ENCODE peak calls at places on chromosome 17, in eight cellular contexts. G is stomach, X is A549, Z is esophagus muscularis mucosa, N is gastrocnemius medialis, M is GM12878, Q is lower leg skin, K is body of pancreas. F is an unnamed sample.

GRCh38 chr17:62321451-62321850 is 58.9 kb upstream of the EFCAB3 start:
- DNase-seq in G (no peak), X (no peak), Z (no peak), N (no peak), M (no peak), Q (no peak), K (no peak), F (no peak)

GRCh38 chr17:32870027-32870670 is 6.8 kb downstream of the MYO1D start:
- DNase-seq in G (no peak), X (no peak), Z (no peak), N (peak; percentile 30), M (no peak), Q (no peak), K (no peak), F (no peak)

GRCh38 chr17:61399131-61400057 is at the start of gene TBX2:
- DNase-seq in G (peak; percentile 51), X (peak; percentile 92), Z (no peak), N (no peak), M (no peak), Q (no peak), K (peak; percentile 50), F (peak; percentile 100)

GRCh38 chr17:29579866-29580771 is 9.3 kb downstream of the GIT1 start:
- DNase-seq in G (peak; percentile 89), X (peak; percentile 91), Z (no peak), N (peak; percentile 83), M (no peak), Q (peak; percentile 97), K (peak; percentile 86), F (peak; percentile 79)

GRCh38 chr17:5951912-5952311 is 118.3 kb upstream of the WSCD1 start:
- DNase-seq in G (no peak), X (no peak), Z (no peak), N (no peak), M (no peak), Q (no peak), K (no peak), F (no peak)

GRCh38 chr17:77494664-77495435 is 354.1 kb downstream of the SEC14L1 start:
- DNase-seq in G (peak; percentile 82), X (peak; percentile 77), Z (no peak), N (peak; percentile 65), M (no peak), Q (peak; percentile 96), K (peak; percentile 80), F (peak; percentile 96)

GRCh38 chr17:72409405-72410002 is 288.7 kb downstream of the SOX9 start:
- DNase-seq in G (no peak), X (no peak), Z (no peak), N (no peak), M (no peak), Q (no peak), K (no peak), F (no peak)

GRCh38 chr17:44159519-44160210 is 10.8 kb upstream of the ASB16 start:
- DNase-seq in G (no peak), X (no peak), Z (no peak), N (no peak), M (no peak), Q (no peak), K (no peak), F (no peak)

GRCh38 chr17:58002558-58002957 is 4.5 kb downstream of the SRSF1 start:
- DNase-seq in G (no peak), X (no peak), Z (no peak), N (no peak), M (no peak), Q (no peak), K (no peak), F (no peak)

GRCh38 chr17:70067104-70067503 is 7.9 kb upstream of the KCNJ16 start:
- DNase-seq in G (no peak), X (no peak), Z (no peak), N (no peak), M (no peak), Q (no peak), K (no peak), F (no peak)

GRCh38 chr17:29292992-29293889 is 707 bp downstream of the NUFIP2 start:
- DNase-seq in G (peak; percentile 61), X (peak; percentile 61), Z (peak; percentile 92), N (peak; percentile 54), M (no peak), Q (peak; percentile 94), K (peak; percentile 68), F (peak; percentile 67)

GRCh38 chr17:21033350-21033749 is 9.5 kb downstream of the USP22 start:
- DNase-seq in G (no peak), X (no peak), Z (no peak), N (no peak), M (no peak), Q (no peak), K (no peak), F (no peak)

GRCh38 chr17:61009619-61010018 is 332.0 kb downstream of the BCAS3 start:
- DNase-seq in G (no peak), X (no peak), Z (no peak), N (no peak), M (peak; percentile 43), Q (no peak), K (peak; percentile 18), F (no peak)

GRCh38 chr17:41553176-41553575 is 18.7 kb downstream of the KRT9 start:
- DNase-seq in G (no peak), X (no peak), Z (no peak), N (no peak), M (no peak), Q (no peak), K (no peak), F (no peak)

GRCh38 chr17:57806083-57806830 is 43.6 kb downstream of the MRPS23 start:
- DNase-seq in G (no peak), X (no peak), Z (peak; percentile 66), N (no peak), M (no peak), Q (no peak), K (no peak), F (no peak)

GRCh38 chr17:44905006-44906000 is 6.1 kb upstream of the EFTUD2 start:
- DNase-seq in G (no peak), X (no peak), Z (no peak), N (no peak), M (no peak), Q (no peak), K (no peak), F (no peak)

GRCh38 chr17:51165680-51166197 is 472 bp upstream of the NME2 start:
- DNase-seq in G (peak; percentile 28), X (no peak), Z (no peak), N (no peak), M (no peak), Q (no peak), K (no peak), F (no peak)
- TF ChIP-seq POLR2A in G (no peak), X (no peak), Z (no peak), N (no peak), M (no peak), Q (no peak), K (peak; percentile 96), F (no peak)

GRCh38 chr17:40463122-40463550 is 19.9 kb downstream of the IGFBP4 start:
- DNase-seq in G (no peak), X (peak; percentile 76), Z (no peak), N (no peak), M (no peak), Q (no peak), K (no peak), F (no peak)

GRCh38 chr17:40461036-40461721 is 17.9 kb downstream of the IGFBP4 start:
- DNase-seq in G (no peak), X (peak; percentile 71), Z (no peak), N (no peak), M (no peak), Q (no peak), K (no peak), F (no peak)

GRCh38 chr17:40462343-40463121 is 19.3 kb downstream of the IGFBP4 start:
- DNase-seq in G (no peak), X (peak; percentile 60), Z (no peak), N (no peak), M (no peak), Q (no peak), K (no peak), F (no peak)

GRCh38 chr17:40460585-40460975 is 17.3 kb downstream of the IGFBP4 start:
- DNase-seq in G (no peak), X (no peak), Z (no peak), N (no peak), M (no peak), Q (no peak), K (no peak), F (no peak)

GRCh38 chr17:40461774-40462342 is 18.6 kb downstream of the IGFBP4 start:
- DNase-seq in G (no peak), X (peak; percentile 66), Z (no peak), N (no peak), M (no peak), Q (no peak), K (no peak), F (no peak)
- TF ChIP-seq POLR2A in G (no peak), X (peak; percentile 4), Z (no peak), N (no peak), M (no peak), Q (no peak), K (no peak), F (no peak)

GRCh38 chr17:7496470-7497227 is 12.5 kb downstream of the POLR2A start:
- DNase-seq in G (no peak), X (no peak), Z (no peak), N (no peak), M (no peak), Q (no peak), K (no peak), F (no peak)
- TF ChIP-seq POLR2A in G (no peak), X (no peak), Z (no peak), N (no peak), M (peak; percentile 41), Q (no peak), K (no peak), F (no peak)

DNA sequence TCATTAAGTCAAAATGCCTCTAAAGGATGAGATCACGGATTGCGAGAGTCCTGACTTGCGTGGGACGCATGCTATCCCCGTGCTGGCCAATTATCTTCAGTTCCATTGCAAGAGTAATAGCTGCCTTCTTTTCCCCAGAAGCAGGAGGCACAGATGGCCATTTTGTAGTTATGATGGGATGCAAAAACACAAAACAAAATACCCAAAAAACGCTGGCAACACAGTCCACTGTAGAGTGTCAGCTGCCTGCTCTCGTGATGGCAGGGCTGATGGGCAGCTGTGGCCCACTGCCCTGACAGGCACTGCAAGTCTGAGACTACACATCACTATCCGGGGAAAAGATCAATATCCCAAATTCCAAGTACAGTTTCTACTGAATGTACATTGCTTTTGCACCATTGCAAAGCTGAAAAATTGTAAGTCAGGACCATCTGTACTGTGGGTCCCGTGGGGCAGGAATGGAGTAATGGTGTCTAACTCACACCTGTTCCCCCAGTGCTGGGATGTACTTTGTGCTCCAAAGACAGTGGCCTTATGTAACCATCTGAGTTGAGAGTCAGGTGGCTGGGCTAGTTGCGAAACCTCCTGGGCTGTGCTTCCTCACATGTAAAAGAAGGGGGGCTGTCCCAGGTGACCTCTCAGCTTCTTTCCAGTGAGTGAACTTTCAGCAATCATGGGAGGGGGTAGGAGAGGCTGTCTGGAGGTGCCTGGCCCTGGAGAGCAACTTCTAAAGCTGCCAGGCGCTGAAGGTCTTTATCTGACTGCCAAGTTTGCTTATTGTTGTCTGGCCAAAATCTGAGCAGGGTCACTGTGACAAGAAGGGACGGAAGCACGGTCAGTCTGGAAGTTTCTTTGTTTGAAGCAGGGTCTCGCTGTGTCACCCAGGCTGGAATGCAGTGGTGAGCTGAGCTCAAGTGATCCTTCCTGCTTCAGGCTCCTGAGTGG is 4.7 kb downstream of the SLC47A1 start:
- DNase-seq in G (no peak), X (no peak), Z (no peak), N (peak; percentile 97), M (no peak), Q (no peak), K (peak; percentile 56), F (no peak)
- TF ChIP-seq POLR2A in G (no peak), X (no peak), Z (no peak), N (no peak), M (no peak), Q (no peak), K (no peak), F (no peak)